ENCODE peak calls at places on chromosome 3, in seven cellular contexts. F is iPS DF 6.9, N is left ventricle myocardium inferior, R is MM.1S, L is HCT116, D is GM23338, E is psoas muscle. I is an unnamed sample.

GRCh38 chr3:71299160-71299559 is 284.4 kb downstream of the FOXP1 start:
- DNase-seq in F (no peak), N (no peak), D (no peak), L (no peak), R (no peak), E (no peak), I (no peak)

GRCh38 chr3:104556372-104557078 is 810.2 kb upstream of the ALCAM start:
- DNase-seq in D (peak; percentile 36), F (no peak), R (no peak), L (no peak), N (no peak), E (no peak), I (no peak)

GRCh38 chr3:128309026-128309425 is 155.7 kb downstream of the EEFSEC start:
- DNase-seq in R (no peak), E (no peak), L (no peak), F (no peak), N (peak; percentile 42), D (no peak), I (no peak)

GRCh38 chr3:58633157-58633865 is 33.3 kb downstream of the FAM3D start:
- DNase-seq in F (no peak), E (no peak), D (no peak), N (no peak), L (no peak), R (no peak), I (no peak)

GRCh38 chr3:40920041-40920440 is 279.3 kb upstream of the CTNNB1 start:
- DNase-seq in R (no peak), D (peak; percentile 73), F (peak; percentile 25), E (no peak), N (no peak), L (no peak), I (no peak)

GRCh38 chr3:25493786-25494185 is 65.7 kb downstream of the RARB start:
- DNase-seq in N (no peak), F (no peak), R (no peak), L (no peak), D (no peak), E (no peak), I (no peak)

GRCh38 chr3:143307613-143308183 is 188.1 kb downstream of the CHST2 start:
- DNase-seq in L (no peak), E (no peak), N (no peak), R (peak; percentile 28), F (no peak), D (no peak), I (no peak)

GRCh38 chr3:154023148-154023547 is 98.0 kb upstream of the ARHGEF26 start:
- DNase-seq in L (no peak), E (no peak), F (no peak), N (no peak), D (no peak), R (no peak), I (no peak)

GRCh38 chr3:114179575-114179974 is 723 bp upstream of the DRD3 start:
- DNase-seq in D (peak; percentile 77), N (no peak), F (peak; percentile 31), E (no peak), L (peak; percentile 15), R (no peak), I (no peak)

GRCh38 chr3:83946554-83946953 is 1012.2 kb upstream of the CADM2 start:
- DNase-seq in E (no peak), L (no peak), D (peak; percentile 65), F (no peak), N (no peak), R (no peak), I (no peak)

GRCh38 chr3:172698650-172699049 is 12.2 kb downstream of the NCEH1 start:
- DNase-seq in E (peak; percentile 23), N (no peak), R (no peak), F (no peak), D (no peak), L (no peak), I (peak; percentile 77)

GRCh38 chr3:155572085-155572484 is 172.8 kb downstream of the PLCH1 start:
- DNase-seq in L (no peak), N (no peak), R (no peak), F (no peak), E (no peak), D (no peak), I (no peak)

GRCh38 chr3:42222942-42223693 is 42.9 kb downstream of the CCK start:
- DNase-seq in D (no peak), F (no peak), L (no peak), E (no peak), N (no peak), R (no peak), I (no peak)

GRCh38 chr3:25854635-25855034 is 64.7 kb downstream of the OXSM start:
- DNase-seq in N (no peak), L (no peak), D (no peak), E (no peak), R (no peak), F (no peak), I (no peak)

GRCh38 chr3:16803019-16803418 is 81.7 kb upstream of the PLCL2 start:
- DNase-seq in D (no peak), F (no peak), N (no peak), R (no peak), E (no peak), L (no peak), I (no peak)

GRCh38 chr3:56985460-56986327 is 74.8 kb upstream of the SPATA12 start:
- DNase-seq in R (no peak), N (no peak), D (peak; percentile 30), L (no peak), F (no peak), E (no peak), I (no peak)

GRCh38 chr3:60536420-60536819 is 714.8 kb downstream of the FHIT start:
- DNase-seq in R (no peak), N (no peak), D (no peak), F (no peak), E (no peak), L (no peak), I (no peak)

GRCh38 chr3:3295586-3295985 is 116.1 kb upstream of the CRBN start:
- DNase-seq in E (no peak), L (no peak), F (no peak), D (no peak), N (no peak), R (no peak), I (no peak)

DNA sequence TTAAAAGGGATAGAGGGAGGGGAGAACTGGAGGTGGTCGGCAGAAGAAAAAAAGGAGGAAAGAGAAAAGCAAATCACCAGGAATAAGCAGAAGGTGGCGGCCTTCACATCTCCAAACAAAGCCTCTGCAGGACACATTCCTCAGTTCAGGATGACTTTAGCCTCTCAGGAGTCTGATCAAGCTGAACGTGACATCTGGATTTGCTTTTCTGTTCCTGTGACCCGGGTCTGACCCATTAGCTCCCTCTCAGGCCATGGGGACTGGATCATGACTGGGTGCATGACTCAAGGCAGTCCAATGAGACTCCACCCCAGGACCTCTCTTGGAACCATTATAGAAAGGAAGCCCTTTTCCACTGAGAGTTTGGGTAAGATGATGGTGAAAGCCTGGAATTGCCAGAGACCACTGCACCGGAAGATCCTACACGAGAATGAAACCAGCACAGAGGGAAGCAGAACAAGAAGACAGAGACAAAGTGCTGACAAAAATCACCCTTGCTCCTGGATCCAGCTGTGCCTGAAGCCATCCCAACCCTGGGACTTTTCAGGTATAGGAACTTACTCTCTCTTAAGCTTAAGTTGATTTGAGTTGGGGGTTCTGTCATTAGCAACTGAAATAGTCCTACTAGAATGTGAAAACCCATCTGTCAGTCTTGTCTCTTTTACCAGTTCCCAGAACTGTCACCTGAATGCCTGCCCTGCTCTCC is 45.4 kb upstream of the RAD18 start:
- DNase-seq in E (no peak), N (no peak), L (no peak), R (no peak), F (no peak), D (no peak), I (no peak)
- H3K27ac ChIP-seq in E (no peak overlapping the region), N (no peak overlapping the region), L (no peak overlapping the region), R (no peak overlapping the region), F (no peak overlapping the region), D (no peak overlapping the region), I (no peak overlapping the region)

GRCh38 chr3:69328103-69328755 is 57.7 kb downstream of the FRMD4B start:
- DNase-seq in N (no peak), L (no peak), R (no peak), D (no peak), F (no peak), E (no peak), I (no peak)
- H3K4me1 ChIP-seq in N (peaks cover 67% of the 10 kb centered on the region), L (no peaks in the 10 kb centered on the region), R (peaks cover 36% of the 10 kb centered on the region), D (no peaks in the 10 kb centered on the region), F (no peaks in the 10 kb centered on the region), E (no peaks in the 10 kb centered on the region), I (peaks cover 5% of the 10 kb centered on the region)

DNA sequence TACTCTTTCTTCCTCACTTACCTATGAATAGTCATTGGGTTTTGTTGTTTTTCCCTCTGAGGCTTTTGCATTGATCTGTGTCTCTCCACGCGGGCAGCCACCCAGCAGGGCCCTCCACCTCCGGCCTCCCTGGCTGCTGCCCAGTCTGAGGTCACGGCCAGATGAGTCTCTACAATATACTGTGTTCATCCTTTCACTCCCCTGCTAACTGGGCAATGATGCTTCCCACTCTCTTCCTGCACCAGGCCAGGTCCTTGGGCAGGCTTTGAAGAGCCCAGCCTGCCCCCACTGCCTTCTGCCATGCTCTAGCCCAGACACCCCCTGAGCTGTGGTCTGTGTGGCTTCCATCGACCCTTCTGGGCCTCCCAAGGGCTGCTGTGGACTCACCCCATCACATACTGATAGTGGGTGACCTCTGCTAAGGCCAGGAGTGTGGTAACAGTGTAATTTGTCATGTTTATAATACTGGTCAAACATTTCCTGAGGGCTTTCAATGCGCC is 18.0 kb downstream of the PDIA5 start:
- DNase-seq in F (no peak), N (no peak), R (no peak), E (no peak), D (no peak), L (no peak), I (peak; percentile 38)
- H3K27ac ChIP-seq in F (no peak overlapping the region), N (peak overlapping the region; percentile 34), R (no peak overlapping the region), E (no peak overlapping the region), D (no peak overlapping the region), L (no peak overlapping the region), I (no peak overlapping the region)

GRCh38 chr3:177356113-177356512 is 158.8 kb upstream of the TBL1XR1 start:
- DNase-seq in R (no peak), E (no peak), F (no peak), D (no peak), L (no peak), N (no peak), I (no peak)

GRCh38 chr3:177358968-177359600 is 161.8 kb upstream of the TBL1XR1 start:
- DNase-seq in F (no peak), D (peak; percentile 80), L (peak; percentile 44), E (peak; percentile 50), N (peak; percentile 33), R (peak; percentile 86), I (peak; percentile 67)

GRCh38 chr3:177359601-177360357 is 162.5 kb upstream of the TBL1XR1 start:
- DNase-seq in D (peak; percentile 99), F (peak; percentile 92), E (peak; percentile 96), N (peak; percentile 96), L (peak; percentile 98), R (peak; percentile 100), I (peak; percentile 96)

GRCh38 chr3:177357352-177358084 is 160.2 kb upstream of the TBL1XR1 start:
- DNase-seq in E (no peak), N (no peak), R (peak; percentile 89), F (no peak), L (peak; percentile 97), D (peak; percentile 47), I (no peak)

GRCh38 chr3:177358085-177358967 is 161.0 kb upstream of the TBL1XR1 start:
- DNase-seq in L (peak; percentile 89), N (peak; percentile 71), R (peak; percentile 99), E (peak; percentile 70), F (no peak), D (peak; percentile 60), I (peak; percentile 80)
- H3K4me1 ChIP-seq in L (peaks cover 56% of the 10 kb centered on the region), N (peaks cover 73% of the 10 kb centered on the region), R (peaks cover 56% of the 10 kb centered on the region), E (peaks cover 52% of the 10 kb centered on the region), F (peaks cover 16% of the 10 kb centered on the region), D (peaks cover 25% of the 10 kb centered on the region), I (peaks cover 4% of the 10 kb centered on the region)

I was measured in aorta.